ENCODE peak calls at places on chromosomes 5 and 9, in eight cellular contexts. E is uterus; Z is CD8-positive, alpha-beta memory T cell; K is ascending aorta; X is aorta; O is heart right ventricle; R is fibroblast of lung; B is A549. U is an unnamed sample.

GRCh38 chr5:17374973-17375844 is 122.8 kb upstream of the TAF11L2 start:
- DNase-seq in E (no peak), Z (no peak), K (no peak), X (no peak), O (no peak), R (peak; percentile 37), B (peak; percentile 95), U (no peak)

GRCh38 chr5:109588281-109589035 is 101.3 kb upstream of the MAN2A1 start:
- DNase-seq in E (no peak), Z (no peak), K (no peak), X (no peak), O (no peak), R (no peak), B (no peak), U (no peak)

GRCh38 chr9:97802276-97802675 is 50.8 kb upstream of the FOXE1 start:
- DNase-seq in E (no peak), Z (no peak), K (no peak), X (no peak), O (no peak), R (no peak), B (peak; percentile 54), U (no peak)

GRCh38 chr5:44770936-44771717 is 37.6 kb upstream of the MRPS30 start:
- DNase-seq in E (no peak), Z (no peak), K (no peak), X (no peak), O (no peak), R (peak; percentile 45), B (no peak), U (no peak)

GRCh38 chr9:130835441-130836298 is 616 bp downstream of the ABL1 start:
- DNase-seq in E (no peak), Z (no peak), K (no peak), X (peak; percentile 67), O (peak; percentile 47), R (peak; percentile 62), B (peak; percentile 61), U (peak; percentile 71)

GRCh38 chr5:320524-321232 is 836 bp upstream of the AHRR start:
- DNase-seq in E (no peak), Z (no peak), K (no peak), X (no peak), O (no peak), R (no peak), B (no peak), U (no peak)

GRCh38 chr5:149792963-149793362 is 62.9 kb downstream of the PPARGC1B start:
- DNase-seq in E (no peak), Z (no peak), K (no peak), X (no peak), O (no peak), R (no peak), B (peak; percentile 21), U (no peak)

GRCh38 chr5:142143878-142144277 is 35.3 kb downstream of the NDFIP1 start:
- DNase-seq in E (no peak), Z (no peak), K (no peak), X (no peak), O (no peak), R (peak; percentile 71), B (peak; percentile 52), U (no peak)

GRCh38 chr5:124538931-124539330 is 207.5 kb downstream of the ZNF608 start:
- DNase-seq in E (no peak), Z (no peak), K (no peak), X (no peak), O (no peak), R (no peak), B (no peak), U (no peak)

GRCh38 chr9:17319822-17320221 is 185.0 kb downstream of the CNTLN start:
- DNase-seq in E (no peak), Z (no peak), K (no peak), X (no peak), O (no peak), R (no peak), B (no peak), U (no peak)

GRCh38 chr5:120330555-120330954 is 133.5 kb upstream of the PRR16 start:
- DNase-seq in E (no peak), Z (no peak), K (no peak), X (no peak), O (no peak), R (no peak), B (no peak), U (no peak)

GRCh38 chr5:10331341-10331796 is 22.1 kb upstream of the MARCHF6 start:
- DNase-seq in E (peak; percentile 83), Z (no peak), K (no peak), X (peak; percentile 72), O (peak; percentile 64), R (peak; percentile 89), B (peak; percentile 56), U (no peak)

GRCh38 chr5:11164456-11165286 is 403.6 kb upstream of the DAP start:
- DNase-seq in E (no peak), Z (no peak), K (no peak), X (no peak), O (no peak), R (peak; percentile 1), B (no peak), U (no peak)

GRCh38 chr5:153678617-153679329 is 188.3 kb downstream of the GRIA1 start:
- DNase-seq in E (no peak), Z (no peak), K (no peak), X (no peak), O (peak; percentile 26), R (no peak), B (no peak), U (no peak)

GRCh38 chr9:104286792-104287191 is 192.7 kb downstream of the SMC2 start:
- DNase-seq in E (no peak), Z (no peak), K (no peak), X (no peak), O (no peak), R (no peak), B (no peak), U (no peak)

GRCh38 chr9:19994296-19994695 is 205.5 kb upstream of the SLC24A2 start:
- DNase-seq in E (no peak), Z (no peak), K (no peak), X (no peak), O (no peak), R (peak; percentile 26), B (no peak), U (no peak)

GRCh38 chr9:136086951-136087740 is 7.9 kb downstream of the NACC2 start:
- DNase-seq in E (no peak), Z (no peak), K (no peak), X (peak; percentile 42), O (peak; percentile 9), R (no peak), B (no peak), U (no peak)

GRCh38 chr9:135299651-135300345 is 179.8 kb upstream of the PPP1R26 start:
- DNase-seq in E (no peak), Z (no peak), K (no peak), X (no peak), O (no peak), R (no peak), B (no peak), U (no peak)

GRCh38 chr9:71446499-71447411 is 321.6 kb downstream of the CEMIP2 start:
- DNase-seq in E (no peak), Z (no peak), K (no peak), X (no peak), O (peak; percentile 14), R (peak; percentile 51), B (peak; percentile 48), U (peak; percentile 86)

DNA sequence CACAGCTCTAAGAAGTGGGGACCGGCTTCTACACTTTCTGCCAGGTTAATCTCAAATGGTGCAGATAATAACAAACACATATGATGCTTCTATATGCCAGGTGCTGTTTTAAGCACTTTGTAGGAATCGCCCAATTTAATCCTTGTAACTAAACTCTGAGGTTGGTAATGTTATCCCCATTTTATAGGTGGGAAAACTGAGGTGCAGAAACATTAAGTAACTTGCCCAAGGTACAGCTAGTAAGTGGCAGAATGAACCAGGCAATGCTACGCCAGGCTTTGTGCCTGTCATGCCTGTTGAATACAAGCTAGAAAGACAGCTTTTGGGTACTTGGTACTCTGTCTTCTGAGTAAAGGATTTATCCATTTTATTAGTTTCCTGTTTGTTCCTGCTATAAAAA is 19.7 kb downstream of the IQGAP2 start:
- DNase-seq in E (no peak), Z (no peak), K (no peak), X (no peak), O (no peak), R (no peak), B (no peak), U (no peak)
- H3K9me3 ChIP-seq in E (no peaks in the 10 kb centered on the region), Z (no peaks in the 10 kb centered on the region), K (no peaks in the 10 kb centered on the region), X (no peaks in the 10 kb centered on the region), O (no peaks in the 10 kb centered on the region), R (no peaks in the 10 kb centered on the region), B (no peaks in the 10 kb centered on the region), U (no peaks in the 10 kb centered on the region)

GRCh38 chr5:158877124-158877581 is 222.6 kb downstream of the EBF1 start:
- DNase-seq in E (no peak), Z (no peak), K (no peak), X (no peak), O (no peak), R (no peak), B (peak; percentile 16), U (no peak)
- H3K4me3 ChIP-seq in E (no peak overlapping the region), Z (no peak overlapping the region), K (no peak overlapping the region), X (no peak overlapping the region), O (no peak overlapping the region), R (no peak overlapping the region), B (no peak overlapping the region), U (no peak overlapping the region)

DNA sequence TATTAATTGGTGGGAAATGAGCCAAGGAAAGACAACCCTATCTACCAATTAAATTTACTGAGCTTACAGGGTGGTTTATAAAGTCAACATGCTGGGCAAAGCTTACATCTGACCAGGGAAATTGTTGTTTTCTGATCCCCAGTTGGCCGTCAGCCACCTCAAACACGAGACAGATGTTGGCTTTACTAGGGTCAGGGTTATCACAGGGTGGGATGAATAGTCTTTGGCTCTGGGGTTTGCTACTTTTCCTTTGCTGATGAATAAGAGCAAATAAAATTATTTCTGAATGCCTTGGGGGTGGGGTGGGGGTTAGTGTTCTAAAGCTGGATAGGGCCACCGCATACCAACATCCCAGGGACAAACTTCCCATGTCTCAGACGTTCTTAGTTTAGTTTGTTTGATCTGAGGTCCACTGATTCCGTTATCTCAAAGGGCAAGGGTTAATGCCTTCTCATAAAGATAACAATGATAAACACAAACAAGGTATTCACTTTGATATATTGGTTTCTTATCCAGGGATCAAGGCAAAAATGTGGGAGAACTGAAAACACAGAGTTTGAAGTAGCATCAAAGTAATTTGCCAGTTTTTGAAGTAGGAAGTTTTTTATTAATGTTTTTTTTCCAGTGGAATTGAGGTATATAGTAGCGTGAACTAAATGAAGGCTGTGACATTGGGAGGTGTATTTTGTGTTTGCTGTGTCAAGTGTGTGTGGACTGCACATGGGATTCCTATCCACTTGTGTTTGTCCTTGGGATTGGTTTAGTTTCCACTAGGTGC is 109.1 kb upstream of the RPS23 start:
- DNase-seq in E (no peak), Z (no peak), K (no peak), X (no peak), O (no peak), R (peak; percentile 60), B (peak; percentile 92), U (no peak)
- H3K27ac ChIP-seq in E (no peak overlapping the region), Z (no peak overlapping the region), K (peak overlapping the region; percentile 83), X (no peak overlapping the region), O (no peak overlapping the region), R (no peak overlapping the region), B (peak overlapping the region; percentile 81), U (no peak overlapping the region)

GRCh38 chr5:104048231-104048630 is 485.6 kb upstream of the NUDT12 start:
- DNase-seq in E (no peak), Z (no peak), K (no peak), X (no peak), O (no peak), R (no peak), B (no peak), U (no peak)

GRCh38 chr5:104049752-104050151 is 487.2 kb upstream of the NUDT12 start:
- DNase-seq in E (no peak), Z (no peak), K (no peak), X (no peak), O (no peak), R (no peak), B (no peak), U (no peak)

GRCh38 chr5:104045987-104046386 is 483.4 kb upstream of the NUDT12 start:
- DNase-seq in E (no peak), Z (no peak), K (no peak), X (no peak), O (no peak), R (no peak), B (no peak), U (peak; percentile 65)
- H3K9me3 ChIP-seq in E (no peaks in the 10 kb centered on the region), Z (no peaks in the 10 kb centered on the region), K (no peaks in the 10 kb centered on the region), X (no peaks in the 10 kb centered on the region), O (no peaks in the 10 kb centered on the region), R (no peaks in the 10 kb centered on the region), B (no peaks in the 10 kb centered on the region), U (no peaks in the 10 kb centered on the region)